ENCODE peak calls at places on chromosome 1, in nine cellular contexts. One of them, this sample, is unnamed.

GRCh38 chr1:71087060-71087459 is 6.2 kb upstream of the ZRANB2 start:
- DNase-seq in SJCRH30: no peak
- DNase-seq in mesendoderm: peak
- DNase-seq in lower lobe of right lung: no peak
- DNase-seq in cardiac fibroblast: no peak
- DNase-seq in skeletal muscle cell: no peak
- DNase-seq in brain microvascular endothelial cell: no peak
- DNase-seq in heart right ventricle: no peak
- DNase-seq in A549: no peak
- DNase-seq in this sample: no peak

GRCh38 chr1:211882391-211882790 is 51.8 kb upstream of the LPGAT1 start:
- DNase-seq in mesendoderm: no peak
- DNase-seq in SJCRH30: no peak
- DNase-seq in A549: no peak
- DNase-seq in lower lobe of right lung: no peak
- DNase-seq in heart right ventricle: no peak
- DNase-seq in brain microvascular endothelial cell: no peak
- DNase-seq in cardiac fibroblast: no peak
- DNase-seq in skeletal muscle cell: no peak
- DNase-seq in this sample: no peak

GRCh38 chr1:16724718-16725438 is 15.4 kb upstream of the RNU1-4 start:
- DNase-seq in cardiac fibroblast: no peak
- DNase-seq in A549: no peak
- DNase-seq in brain microvascular endothelial cell: no peak
- DNase-seq in mesendoderm: no peak
- DNase-seq in SJCRH30: no peak
- DNase-seq in heart right ventricle: no peak
- DNase-seq in skeletal muscle cell: no peak
- DNase-seq in lower lobe of right lung: no peak
- DNase-seq in this sample: no peak

GRCh38 chr1:165355221-165355976 is 1.1 kb downstream of the LMX1A start:
- DNase-seq in lower lobe of right lung: no peak
- DNase-seq in skeletal muscle cell: no peak
- DNase-seq in A549: no peak
- DNase-seq in mesendoderm: peak
- DNase-seq in heart right ventricle: no peak
- DNase-seq in SJCRH30: no peak
- DNase-seq in cardiac fibroblast: no peak
- DNase-seq in brain microvascular endothelial cell: no peak
- DNase-seq in this sample: no peak

GRCh38 chr1:246281639-246282038 is 225.4 kb downstream of the SMYD3 start:
- DNase-seq in lower lobe of right lung: no peak
- DNase-seq in SJCRH30: no peak
- DNase-seq in skeletal muscle cell: no peak
- DNase-seq in brain microvascular endothelial cell: no peak
- DNase-seq in cardiac fibroblast: no peak
- DNase-seq in mesendoderm: no peak
- DNase-seq in heart right ventricle: no peak
- DNase-seq in A549: peak
- DNase-seq in this sample: no peak

GRCh38 chr1:20678599-20678998 is 17.4 kb upstream of the DDOST start:
- DNase-seq in lower lobe of right lung: no peak
- DNase-seq in cardiac fibroblast: no peak
- DNase-seq in skeletal muscle cell: no peak
- DNase-seq in mesendoderm: no peak
- DNase-seq in heart right ventricle: no peak
- DNase-seq in A549: no peak
- DNase-seq in SJCRH30: no peak
- DNase-seq in brain microvascular endothelial cell: no peak
- DNase-seq in this sample: no peak

GRCh38 chr1:170670751-170671628 is 7.1 kb downstream of the PRRX1 start:
- DNase-seq in lower lobe of right lung: peak
- DNase-seq in SJCRH30: no peak
- DNase-seq in mesendoderm: peak
- DNase-seq in cardiac fibroblast: peak
- DNase-seq in brain microvascular endothelial cell: peak
- DNase-seq in A549: no peak
- DNase-seq in skeletal muscle cell: no peak
- DNase-seq in heart right ventricle: peak
- DNase-seq in this sample: no peak

GRCh38 chr1:108327534-108328462 is 83.9 kb upstream of the NBPF4 start:
- DNase-seq in lower lobe of right lung: no peak
- DNase-seq in brain microvascular endothelial cell: no peak
- DNase-seq in heart right ventricle: no peak
- DNase-seq in mesendoderm: peak
- DNase-seq in skeletal muscle cell: no peak
- DNase-seq in A549: peak
- DNase-seq in cardiac fibroblast: no peak
- DNase-seq in SJCRH30: peak
- DNase-seq in this sample: no peak

GRCh38 chr1:157415661-157416060 is 136.7 kb downstream of the FCRL5 start:
- DNase-seq in skeletal muscle cell: no peak
- DNase-seq in brain microvascular endothelial cell: no peak
- DNase-seq in lower lobe of right lung: no peak
- DNase-seq in mesendoderm: no peak
- DNase-seq in SJCRH30: no peak
- DNase-seq in heart right ventricle: no peak
- DNase-seq in cardiac fibroblast: peak
- DNase-seq in A549: no peak
- DNase-seq in this sample: no peak

GRCh38 chr1:19776287-19776686 is 23.4 kb downstream of the TMCO4 start:
- DNase-seq in mesendoderm: no peak
- DNase-seq in brain microvascular endothelial cell: no peak
- DNase-seq in SJCRH30: no peak
- DNase-seq in A549: no peak
- DNase-seq in lower lobe of right lung: no peak
- DNase-seq in skeletal muscle cell: no peak
- DNase-seq in cardiac fibroblast: no peak
- DNase-seq in heart right ventricle: no peak
- DNase-seq in this sample: no peak

GRCh38 chr1:10467078-10467477 is 5.3 kb downstream of the DFFA start:
- DNase-seq in skeletal muscle cell: no peak
- DNase-seq in mesendoderm: no peak
- DNase-seq in SJCRH30: no peak
- DNase-seq in heart right ventricle: no peak
- DNase-seq in cardiac fibroblast: no peak
- DNase-seq in A549: no peak
- DNase-seq in brain microvascular endothelial cell: no peak
- DNase-seq in lower lobe of right lung: no peak
- DNase-seq in this sample: no peak

GRCh38 chr1:5856246-5856815 is 135.9 kb downstream of the NPHP4 start:
- DNase-seq in skeletal muscle cell: no peak
- DNase-seq in mesendoderm: peak
- DNase-seq in heart right ventricle: no peak
- DNase-seq in cardiac fibroblast: peak
- DNase-seq in SJCRH30: no peak
- DNase-seq in brain microvascular endothelial cell: peak
- DNase-seq in lower lobe of right lung: no peak
- DNase-seq in A549: no peak
- DNase-seq in this sample: peak

GRCh38 chr1:26529405-26529654 is 231 bp upstream of the RPS6KA1 start:
- DNase-seq in lower lobe of right lung: no peak
- DNase-seq in SJCRH30: no peak
- DNase-seq in mesendoderm: peak
- DNase-seq in heart right ventricle: no peak
- DNase-seq in skeletal muscle cell: no peak
- DNase-seq in brain microvascular endothelial cell: no peak
- DNase-seq in cardiac fibroblast: no peak
- DNase-seq in A549: no peak
- DNase-seq in this sample: no peak
- H3K4me3 ChIP-seq in lower lobe of right lung: peak
- H3K4me3 ChIP-seq in SJCRH30: peak
- H3K4me3 ChIP-seq in mesendoderm: no peak
- H3K4me3 ChIP-seq in heart right ventricle: peak
- H3K4me3 ChIP-seq in skeletal muscle cell: peak
- H3K4me3 ChIP-seq in brain microvascular endothelial cell: peak
- H3K4me3 ChIP-seq in cardiac fibroblast: peak
- H3K4me3 ChIP-seq in A549: peak
- H3K4me3 ChIP-seq in this sample: peak

DNA sequence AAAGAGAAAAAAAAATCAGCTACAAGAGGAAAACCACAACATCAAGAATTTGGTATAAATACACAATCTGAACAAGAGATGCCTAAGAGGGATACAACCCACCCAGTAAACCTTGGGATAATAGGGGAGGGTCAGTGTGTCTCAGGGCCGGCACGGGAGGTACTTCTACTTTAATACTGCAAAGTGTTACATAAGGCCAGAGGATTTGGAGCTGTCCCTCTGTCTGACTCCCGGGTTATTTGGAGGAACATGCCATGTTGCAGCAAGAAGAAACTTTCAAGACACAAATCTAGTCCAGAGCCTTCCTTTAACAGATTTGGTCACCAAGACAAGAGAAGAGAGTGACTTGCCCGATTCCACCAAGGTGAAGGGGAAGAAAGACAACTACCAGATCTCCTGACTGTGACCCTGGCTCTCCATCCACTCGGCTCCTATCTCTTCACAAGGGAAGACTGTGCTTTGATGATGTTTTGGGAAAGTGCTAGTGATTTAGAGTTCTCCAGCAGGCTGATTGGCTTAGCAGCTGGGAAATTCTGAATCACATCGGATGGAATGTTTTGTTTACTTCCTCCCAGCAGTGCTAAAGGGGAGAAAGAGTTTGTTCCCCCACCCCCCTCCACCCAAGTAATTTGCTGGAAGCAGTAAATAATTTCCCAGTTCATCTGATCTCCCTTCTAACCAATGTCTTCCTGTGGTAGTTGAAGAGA is 29.3 kb downstream of the SGIP1 start:
- DNase-seq in SJCRH30: peak
- DNase-seq in skeletal muscle cell: peak
- DNase-seq in cardiac fibroblast: peak
- DNase-seq in heart right ventricle: peak
- DNase-seq in brain microvascular endothelial cell: peak
- DNase-seq in lower lobe of right lung: no peak
- DNase-seq in A549: peak
- DNase-seq in mesendoderm: peak
- DNase-seq in this sample: peak
- H3K4me3 ChIP-seq in SJCRH30: peak
- H3K4me3 ChIP-seq in skeletal muscle cell: no peak
- H3K4me3 ChIP-seq in cardiac fibroblast: no peak
- H3K4me3 ChIP-seq in heart right ventricle: no peak
- H3K4me3 ChIP-seq in brain microvascular endothelial cell: peak
- H3K4me3 ChIP-seq in lower lobe of right lung: no peak
- H3K4me3 ChIP-seq in A549: no peak
- H3K4me3 ChIP-seq in mesendoderm: no peak
- H3K4me3 ChIP-seq in this sample: peak

GRCh38 chr1:247908761-247909160 is 11.3 kb upstream of the OR2T8 start:
- DNase-seq in brain microvascular endothelial cell: no peak
- DNase-seq in mesendoderm: no peak
- DNase-seq in skeletal muscle cell: no peak
- DNase-seq in lower lobe of right lung: no peak
- DNase-seq in A549: no peak
- DNase-seq in cardiac fibroblast: no peak
- DNase-seq in heart right ventricle: no peak
- DNase-seq in SJCRH30: no peak
- DNase-seq in this sample: no peak

GRCh38 chr1:247906504-247907047 is 11.2 kb downstream of the OR2W3 start:
- DNase-seq in SJCRH30: no peak
- DNase-seq in cardiac fibroblast: peak
- DNase-seq in lower lobe of right lung: no peak
- DNase-seq in skeletal muscle cell: peak
- DNase-seq in heart right ventricle: no peak
- DNase-seq in brain microvascular endothelial cell: no peak
- DNase-seq in A549: no peak
- DNase-seq in mesendoderm: peak
- DNase-seq in this sample: no peak

GRCh38 chr1:247904122-247904521 is 8.7 kb downstream of the OR2W3 start:
- DNase-seq in lower lobe of right lung: no peak
- DNase-seq in A549: no peak
- DNase-seq in SJCRH30: no peak
- DNase-seq in cardiac fibroblast: no peak
- DNase-seq in skeletal muscle cell: no peak
- DNase-seq in heart right ventricle: no peak
- DNase-seq in mesendoderm: no peak
- DNase-seq in brain microvascular endothelial cell: no peak
- DNase-seq in this sample: no peak

GRCh38 chr1:247905181-247905580 is 9.8 kb downstream of the OR2W3 start:
- DNase-seq in mesendoderm: no peak
- DNase-seq in A549: no peak
- DNase-seq in SJCRH30: no peak
- DNase-seq in brain microvascular endothelial cell: no peak
- DNase-seq in lower lobe of right lung: no peak
- DNase-seq in cardiac fibroblast: no peak
- DNase-seq in skeletal muscle cell: no peak
- DNase-seq in heart right ventricle: no peak
- DNase-seq in this sample: no peak

DNA sequence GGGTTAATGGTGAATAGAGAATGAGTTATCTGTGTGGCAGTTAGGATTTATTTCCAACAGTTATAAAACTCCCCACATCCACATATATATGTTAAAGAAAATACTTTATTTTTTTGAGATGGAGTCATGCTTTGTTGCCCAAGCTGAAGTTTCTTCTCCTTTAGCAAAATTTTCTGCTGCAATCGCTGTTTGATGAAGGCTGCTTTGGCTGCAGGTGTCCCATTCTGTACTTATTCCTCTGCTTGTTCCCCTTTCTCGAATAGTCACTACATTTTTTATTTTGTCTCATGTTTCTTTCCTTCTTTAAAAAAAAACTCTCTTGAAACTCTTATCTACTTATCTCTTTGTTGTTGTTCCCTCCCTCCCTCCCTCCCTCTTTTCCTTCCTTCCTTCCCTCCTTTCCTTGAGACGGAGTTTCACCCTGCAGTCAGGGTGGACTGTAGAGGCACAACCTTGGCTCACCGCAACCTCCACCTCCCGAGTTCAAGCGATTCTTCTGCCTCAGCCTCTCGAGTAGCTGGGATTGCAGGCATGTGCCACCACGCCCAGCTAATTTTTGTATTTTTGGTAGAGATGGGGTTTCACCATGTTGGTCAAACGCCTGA is 10.6 kb downstream of the OR2W3 start:
- DNase-seq in lower lobe of right lung: no peak
- DNase-seq in SJCRH30: no peak
- DNase-seq in brain microvascular endothelial cell: no peak
- DNase-seq in heart right ventricle: no peak
- DNase-seq in cardiac fibroblast: no peak
- DNase-seq in mesendoderm: no peak
- DNase-seq in A549: no peak
- DNase-seq in skeletal muscle cell: no peak
- DNase-seq in this sample: no peak
- H3K4me3 ChIP-seq in lower lobe of right lung: peak
- H3K4me3 ChIP-seq in SJCRH30: no peak
- H3K4me3 ChIP-seq in brain microvascular endothelial cell: peak
- H3K4me3 ChIP-seq in heart right ventricle: no peak
- H3K4me3 ChIP-seq in cardiac fibroblast: no peak
- H3K4me3 ChIP-seq in mesendoderm: no peak
- H3K4me3 ChIP-seq in A549: no peak
- H3K4me3 ChIP-seq in skeletal muscle cell: no peak
- H3K4me3 ChIP-seq in this sample: no peak

GRCh38 chr1:96632045-96632664 is 89.4 kb upstream of the PTBP2 start:
- DNase-seq in cardiac fibroblast: no peak
- DNase-seq in heart right ventricle: no peak
- DNase-seq in lower lobe of right lung: no peak
- DNase-seq in A549: no peak
- DNase-seq in SJCRH30: no peak
- DNase-seq in brain microvascular endothelial cell: no peak
- DNase-seq in skeletal muscle cell: no peak
- DNase-seq in mesendoderm: no peak
- DNase-seq in this sample: no peak

GRCh38 chr1:96633695-96634094 is 87.9 kb upstream of the PTBP2 start:
- DNase-seq in brain microvascular endothelial cell: no peak
- DNase-seq in heart right ventricle: no peak
- DNase-seq in lower lobe of right lung: no peak
- DNase-seq in skeletal muscle cell: no peak
- DNase-seq in SJCRH30: no peak
- DNase-seq in mesendoderm: no peak
- DNase-seq in cardiac fibroblast: no peak
- DNase-seq in A549: no peak
- DNase-seq in this sample: no peak

GRCh38 chr1:96634863-96635262 is 86.7 kb upstream of the PTBP2 start:
- DNase-seq in skeletal muscle cell: no peak
- DNase-seq in mesendoderm: no peak
- DNase-seq in brain microvascular endothelial cell: no peak
- DNase-seq in SJCRH30: no peak
- DNase-seq in A549: no peak
- DNase-seq in cardiac fibroblast: peak
- DNase-seq in heart right ventricle: no peak
- DNase-seq in lower lobe of right lung: no peak
- DNase-seq in this sample: no peak
- H3K4me3 ChIP-seq in skeletal muscle cell: no peak
- H3K4me3 ChIP-seq in mesendoderm: no peak
- H3K4me3 ChIP-seq in brain microvascular endothelial cell: no peak
- H3K4me3 ChIP-seq in SJCRH30: no peak
- H3K4me3 ChIP-seq in A549: no peak
- H3K4me3 ChIP-seq in cardiac fibroblast: no peak
- H3K4me3 ChIP-seq in heart right ventricle: no peak
- H3K4me3 ChIP-seq in lower lobe of right lung: no peak
- H3K4me3 ChIP-seq in this sample: no peak